ENCODE peak calls at places on chromosomes 1 and 21, in six cellular contexts. Q is Caco-2, E is ovary, T is uterus, K is tibial artery, W is psoas muscle. B is an unnamed sample.

GRCh38 chr1:205217418-205217817 is 5.9 kb upstream of the DSTYK start:
- DNase-seq in Q (no peak), E (no peak), T (no peak), K (no peak), W (no peak), B (no peak)

GRCh38 chr1:37561794-37562132 is 5.0 kb downstream of the DNALI1 start:
- DNase-seq in Q (peak), E (no peak), T (peak), K (no peak), W (no peak), B (peak)

GRCh38 chr1:19257178-19257914 is 5.7 kb downstream of the MRTO4 start:
- DNase-seq in Q (no peak), E (no peak), T (no peak), K (no peak), W (no peak), B (no peak)

GRCh38 chr1:44652445-44653106 is 21.7 kb downstream of the TMEM53 start:
- DNase-seq in Q (peak), E (peak), T (peak), K (peak), W (peak), B (peak)

GRCh38 chr1:110824192-110824591 is 48.8 kb upstream of the CD53 start:
- DNase-seq in Q (no peak), E (no peak), T (no peak), K (no peak), W (no peak), B (no peak)

GRCh38 chr1:223364685-223365382 is 858 bp upstream of the SUSD4 start:
- DNase-seq in Q (peak), E (peak), T (no peak), K (no peak), W (no peak), B (peak)

GRCh38 chr1:201404722-201405483 is 5.8 kb upstream of the LAD1 start:
- DNase-seq in Q (no peak), E (no peak), T (no peak), K (no peak), W (no peak), B (no peak)

GRCh38 chr21:41321211-41321907 is 4.8 kb downstream of the FAM3B start:
- DNase-seq in Q (no peak), E (no peak), T (no peak), K (no peak), W (no peak), B (no peak)

GRCh38 chr1:152473887-152474537 is 36.6 kb upstream of the LCE5A start:
- DNase-seq in Q (no peak), E (no peak), T (no peak), K (no peak), W (no peak), B (no peak)

GRCh38 chr1:58659516-58659915 is 40.3 kb downstream of the MYSM1 start:
- DNase-seq in Q (no peak), E (no peak), T (no peak), K (no peak), W (no peak), B (no peak)

GRCh38 chr1:202143011-202143767 is 1.3 kb downstream of the ARL8A start:
- DNase-seq in Q (no peak), E (peak), T (peak), K (no peak), W (no peak), B (peak)

GRCh38 chr1:47572731-47573505 is 135.1 kb downstream of the FOXD2 start:
- DNase-seq in Q (no peak), E (no peak), T (no peak), K (no peak), W (no peak), B (no peak)

GRCh38 chr1:197958438-197958837 is 41.3 kb downstream of the LHX9 start:
- DNase-seq in Q (no peak), E (no peak), T (no peak), K (no peak), W (no peak), B (no peak)

GRCh38 chr1:7704214-7705047 is 66.7 kb upstream of the VAMP3 start:
- DNase-seq in Q (peak), E (peak), T (peak), K (peak), W (peak), B (peak)

GRCh38 chr1:74593887-74594866 is 79.4 kb downstream of the ERICH3 start:
- DNase-seq in Q (no peak), E (no peak), T (no peak), K (no peak), W (no peak), B (no peak)

GRCh38 chr1:172960019-172960418 is 90.7 kb downstream of the TNFSF18 start:
- DNase-seq in Q (no peak), E (no peak), T (no peak), K (no peak), W (no peak), B (peak)

GRCh38 chr1:170596701-170597100 is 64.7 kb downstream of the GORAB start:
- DNase-seq in Q (no peak), E (no peak), T (no peak), K (no peak), W (no peak), B (no peak)

GRCh38 chr1:225919906-225920305 is 4.1 kb downstream of the PYCR2 start:
- DNase-seq in Q (no peak), E (peak), T (peak), K (peak), W (peak), B (peak)

GRCh38 chr1:95196017-95196416 is 38.0 kb upstream of the RWDD3 start:
- DNase-seq in Q (no peak), E (no peak), T (peak), K (no peak), W (no peak), B (no peak)

GRCh38 chr21:39611547-39612190 is 1.1 kb upstream of the B3GALT5 start:
- DNase-seq in Q (no peak), E (no peak), T (no peak), K (no peak), W (no peak), B (peak)

GRCh38 chr21:45333583-45334121 is 46.0 kb upstream of the POFUT2 start:
- DNase-seq in Q (peak), E (no peak), T (no peak), K (peak), W (no peak), B (no peak)

GRCh38 chr21:44475266-44475665 is 20.0 kb downstream of the LRRC3 start:
- DNase-seq in Q (peak), E (no peak), T (no peak), K (peak), W (no peak), B (no peak)

GRCh38 chr1:225903623-225904022 is 14.7 kb upstream of the LEFTY1 start:
- DNase-seq in Q (no peak), E (no peak), T (no peak), K (no peak), W (no peak), B (no peak)

GRCh38 chr1:22790232-22791008 is 79.8 kb downstream of the EPHB2 start:
- DNase-seq in Q (no peak), E (no peak), T (no peak), K (no peak), W (no peak), B (no peak)

GRCh38 chr1:18175530-18176377 is 68.2 kb downstream of the IGSF21 start:
- DNase-seq in Q (no peak), E (no peak), T (no peak), K (no peak), W (no peak), B (no peak)

GRCh38 chr1:211589782-211590721 is 11.1 kb upstream of the SLC30A1 start:
- DNase-seq in Q (no peak), E (peak), T (no peak), K (peak), W (peak), B (no peak)

GRCh38 chr1:67616394-67616985 is 68.5 kb upstream of the GADD45A start:
- DNase-seq in Q (no peak), E (no peak), T (no peak), K (no peak), W (no peak), B (peak)

GRCh38 chr1:67614511-67614934 is 70.5 kb upstream of the GADD45A start:
- DNase-seq in Q (no peak), E (no peak), T (no peak), K (no peak), W (no peak), B (peak)

GRCh38 chr1:67615886-67616285 is 69.1 kb upstream of the GADD45A start:
- DNase-seq in Q (no peak), E (no peak), T (no peak), K (no peak), W (no peak), B (no peak)

GRCh38 chr1:67619080-67619479 is 65.9 kb upstream of the GADD45A start:
- DNase-seq in Q (no peak), E (no peak), T (peak), K (no peak), W (no peak), B (no peak)

DNA sequence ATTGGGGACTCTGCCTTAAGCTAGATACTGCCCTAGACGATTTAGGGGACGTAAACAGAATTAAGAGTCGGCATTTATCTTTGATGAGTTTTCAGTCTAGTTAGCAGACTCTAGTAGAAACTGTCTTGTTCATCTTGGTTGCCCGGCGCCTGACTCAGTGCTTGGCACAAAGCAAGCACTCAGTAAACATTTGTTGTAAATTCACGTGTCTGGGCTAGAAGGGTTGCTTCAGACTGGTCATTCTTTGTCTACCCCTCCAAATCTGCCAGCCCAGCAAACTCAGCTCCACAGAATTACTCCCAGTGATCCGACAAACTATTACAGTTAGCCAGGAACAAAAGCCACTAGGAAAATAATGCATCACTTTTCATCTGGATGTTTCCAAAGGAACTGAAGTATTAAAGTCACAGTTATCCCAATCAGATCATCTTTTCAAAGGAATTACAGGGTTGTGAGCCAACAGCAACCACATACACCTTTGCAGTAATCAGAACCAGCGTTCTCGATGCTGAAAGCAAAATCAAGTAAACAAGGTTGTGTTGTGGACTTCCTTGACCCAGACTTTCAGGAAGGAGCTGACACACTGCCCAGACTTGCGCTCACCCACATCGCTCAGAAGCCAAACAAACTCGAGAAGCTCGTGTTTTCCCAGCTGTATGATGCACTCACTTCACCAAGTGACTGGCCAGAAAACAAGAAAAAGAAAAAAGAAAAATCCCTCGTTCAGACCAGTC is 66.5 kb upstream of the GADD45A start:
- DNase-seq in Q (no peak), E (peak), T (peak), K (peak), W (peak), B (peak)
- TF ChIP-seq CTCF in Q (no peak), E (no peak), T (no peak), K (no peak), W (no peak), B (no peak)

GRCh38 chr1:36125129-36125991 is at the start of gene COL8A2:
- DNase-seq in Q (no peak), E (peak), T (peak), K (peak), W (peak), B (peak)

GRCh38 chr1:36122463-36123025 is 2.5 kb downstream of the COL8A2 start:
- DNase-seq in Q (no peak), E (no peak), T (no peak), K (no peak), W (no peak), B (no peak)

GRCh38 chr1:36124404-36125128 is 456 bp downstream of the COL8A2 start:
- DNase-seq in Q (no peak), E (no peak), T (no peak), K (no peak), W (no peak), B (no peak)

GRCh38 chr1:36122062-36122461 is 3.0 kb downstream of the COL8A2 start:
- DNase-seq in Q (no peak), E (no peak), T (no peak), K (no peak), W (no peak), B (no peak)

DNA sequence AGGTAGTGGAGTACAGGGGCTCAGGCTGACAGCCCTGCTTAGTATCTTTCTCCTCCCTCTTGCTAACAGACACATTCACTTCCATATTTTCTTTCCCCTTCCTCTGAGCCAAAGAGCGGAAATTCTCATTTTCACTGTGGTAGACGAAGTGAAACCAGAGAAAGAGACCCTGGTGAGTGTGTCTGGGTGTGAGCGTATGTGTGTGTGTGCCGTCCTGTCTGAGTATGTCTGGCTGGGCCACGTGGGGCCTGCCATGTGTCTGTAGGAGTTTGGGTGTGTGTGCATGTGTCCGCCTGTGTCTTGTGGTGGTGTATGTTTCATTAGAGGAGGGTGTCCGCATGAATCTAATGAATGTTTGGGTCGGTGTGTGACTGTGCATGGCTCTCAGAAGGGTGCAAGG is 1.7 kb downstream of the COL8A2 start:
- DNase-seq in Q (no peak), E (no peak), T (no peak), K (no peak), W (no peak), B (peak)
- H3K4me3 ChIP-seq in Q (no peak), E (no peak), T (no peak), K (peak), W (no peak), B (no peak)

GRCh38 chr1:25247829-25248754 is 838 bp upstream of the RSRP1 start:
- DNase-seq in Q (no peak), E (no peak), T (no peak), K (no peak), W (no peak), B (no peak)
- TF ChIP-seq CTCF in Q (no peak), E (no peak), T (no peak), K (no peak), W (no peak), B (no peak)

GRCh38 chr1:8821084-8821483 is 3.6 kb upstream of the RERE start:
- DNase-seq in Q (no peak), E (no peak), T (no peak), K (no peak), W (no peak), B (no peak)
- H3K4me3 ChIP-seq in Q (no peak), E (no peak), T (no peak), K (no peak), W (no peak), B (no peak)

GRCh38 chr1:184624051-184624450 is 130.6 kb downstream of the EDEM3 start:
- DNase-seq in Q (no peak), E (no peak), T (no peak), K (no peak), W (no peak), B (no peak)
- TF ChIP-seq CTCF in Q (no peak), E (no peak), T (no peak), K (no peak), W (no peak), B (no peak)